ENCODE peak calls at places on chromosomes 7 and 10, in six cellular contexts. One of them, this sample, is unnamed.

GRCh38 chr7:27636326-27637006 is 26.2 kb downstream of the HIBADH start:
- DNase-seq in astrocyte of the spinal cord: peak; percentile 22
- DNase-seq in tibial artery: no peak
- DNase-seq in left lung: no peak
- DNase-seq in Caco-2: no peak
- DNase-seq in keratinocyte: no peak
- DNase-seq in this sample: no peak

GRCh38 chr10:77643795-77644468 is 6.3 kb upstream of the KCNMA1 start:
- DNase-seq in tibial artery: no peak
- DNase-seq in astrocyte of the spinal cord: peak; percentile 68
- DNase-seq in Caco-2: no peak
- DNase-seq in left lung: no peak
- DNase-seq in keratinocyte: peak; percentile 23
- DNase-seq in this sample: no peak

GRCh38 chr7:17774248-17774647 is 166.0 kb downstream of the SNX13 start:
- DNase-seq in tibial artery: no peak
- DNase-seq in left lung: no peak
- DNase-seq in keratinocyte: no peak
- DNase-seq in Caco-2: no peak
- DNase-seq in astrocyte of the spinal cord: peak; percentile 87
- DNase-seq in this sample: no peak

GRCh38 chr7:36266683-36267082 is 113.6 kb downstream of the EEPD1 start:
- DNase-seq in keratinocyte: no peak
- DNase-seq in left lung: no peak
- DNase-seq in astrocyte of the spinal cord: no peak
- DNase-seq in tibial artery: no peak
- DNase-seq in Caco-2: no peak
- DNase-seq in this sample: no peak

GRCh38 chr7:145817687-145818086 is 298.9 kb upstream of the CNTNAP2 start:
- DNase-seq in tibial artery: no peak
- DNase-seq in astrocyte of the spinal cord: no peak
- DNase-seq in keratinocyte: no peak
- DNase-seq in Caco-2: no peak
- DNase-seq in left lung: no peak
- DNase-seq in this sample: no peak

GRCh38 chr7:4682621-4683042 is 537 bp downstream of the FOXK1 start:
- DNase-seq in left lung: peak; percentile 92
- DNase-seq in keratinocyte: no peak
- DNase-seq in Caco-2: peak; percentile 58
- DNase-seq in astrocyte of the spinal cord: peak; percentile 53
- DNase-seq in tibial artery: peak; percentile 47
- DNase-seq in this sample: peak; percentile 47

GRCh38 chr7:1781369-1781768 is 111.3 kb downstream of the ELFN1 start:
- DNase-seq in Caco-2: no peak
- DNase-seq in astrocyte of the spinal cord: no peak
- DNase-seq in keratinocyte: no peak
- DNase-seq in left lung: no peak
- DNase-seq in tibial artery: no peak
- DNase-seq in this sample: no peak

GRCh38 chr10:85080934-85081333 is 752.5 kb downstream of the CCSER2 start:
- DNase-seq in Caco-2: no peak
- DNase-seq in tibial artery: no peak
- DNase-seq in keratinocyte: no peak
- DNase-seq in left lung: no peak
- DNase-seq in astrocyte of the spinal cord: no peak
- DNase-seq in this sample: no peak

GRCh38 chr7:106047146-106047545 is 65.0 kb downstream of the SYPL1 start:
- DNase-seq in keratinocyte: no peak
- DNase-seq in astrocyte of the spinal cord: no peak
- DNase-seq in Caco-2: no peak
- DNase-seq in left lung: no peak
- DNase-seq in tibial artery: no peak
- DNase-seq in this sample: no peak

GRCh38 chr7:79683185-79683890 is 229.9 kb upstream of the MAGI2 start:
- DNase-seq in left lung: no peak
- DNase-seq in Caco-2: no peak
- DNase-seq in astrocyte of the spinal cord: no peak
- DNase-seq in tibial artery: no peak
- DNase-seq in keratinocyte: no peak
- DNase-seq in this sample: no peak

GRCh38 chr7:151351027-151351426 is 9.4 kb downstream of the NUB1 start:
- DNase-seq in tibial artery: no peak
- DNase-seq in Caco-2: peak; percentile 45
- DNase-seq in astrocyte of the spinal cord: no peak
- DNase-seq in left lung: no peak
- DNase-seq in keratinocyte: no peak
- DNase-seq in this sample: no peak

GRCh38 chr10:47152861-47153349 is 147.1 kb upstream of the GDF10 start:
- DNase-seq in astrocyte of the spinal cord: no peak
- DNase-seq in keratinocyte: peak; percentile 83
- DNase-seq in Caco-2: no peak
- DNase-seq in tibial artery: no peak
- DNase-seq in left lung: no peak
- DNase-seq in this sample: no peak

GRCh38 chr7:73839743-73840714 is 2.3 kb downstream of the METTL27 start:
- DNase-seq in astrocyte of the spinal cord: no peak
- DNase-seq in tibial artery: no peak
- DNase-seq in keratinocyte: no peak
- DNase-seq in left lung: no peak
- DNase-seq in Caco-2: no peak
- DNase-seq in this sample: no peak
- TF ChIP-seq CTCF in astrocyte of the spinal cord: no peak
- TF ChIP-seq CTCF in tibial artery: no peak
- TF ChIP-seq CTCF in keratinocyte: no peak
- TF ChIP-seq CTCF in left lung: no peak
- TF ChIP-seq CTCF in Caco-2: peak; percentile 18
- TF ChIP-seq CTCF in this sample: no peak

DNA sequence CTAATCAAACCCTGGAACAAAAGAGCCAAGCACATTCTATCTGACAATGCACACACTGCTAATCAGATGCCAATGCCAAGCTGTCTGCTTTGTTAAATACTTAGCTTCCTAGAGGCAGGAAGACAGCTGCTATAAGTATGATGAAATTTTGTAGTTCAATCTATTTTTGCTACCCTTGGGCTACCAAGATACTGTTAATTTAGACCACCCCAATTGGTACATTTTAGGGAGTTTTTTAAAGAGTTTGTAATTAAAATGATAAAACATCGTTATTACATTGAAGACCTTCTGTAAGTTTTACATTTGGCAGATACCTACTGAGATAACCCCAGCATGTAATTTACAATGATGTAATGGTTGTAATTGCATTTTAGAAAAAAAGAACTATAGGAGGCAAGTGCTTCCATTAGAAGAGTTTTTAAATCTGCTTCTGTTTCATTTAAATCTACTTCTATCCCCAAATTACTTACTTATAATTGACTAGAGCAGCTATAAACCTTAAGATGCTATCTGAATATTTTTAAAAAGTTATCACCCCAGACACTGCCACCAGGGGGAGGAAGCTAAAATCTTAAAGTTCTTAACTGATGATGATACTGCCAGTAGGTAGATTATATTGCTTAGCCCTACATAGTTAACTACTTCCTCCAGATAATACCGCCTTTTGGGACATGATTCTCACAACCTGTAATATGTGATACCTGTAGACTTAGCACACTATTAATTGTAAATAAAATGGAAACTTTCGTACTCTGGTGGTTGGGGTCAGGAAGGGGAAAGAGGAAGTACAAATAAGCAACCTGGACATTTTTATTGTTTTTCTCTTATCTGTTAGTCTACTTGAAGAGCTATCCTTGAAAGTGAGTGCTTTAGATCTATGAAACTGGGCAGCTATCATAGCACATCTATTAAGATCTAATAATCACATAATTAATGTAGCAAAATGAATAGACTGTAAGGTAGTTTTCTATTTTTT is 268.8 kb downstream of the ADK start:
- DNase-seq in Caco-2: no peak
- DNase-seq in left lung: no peak
- DNase-seq in astrocyte of the spinal cord: peak; percentile 29
- DNase-seq in tibial artery: no peak
- DNase-seq in keratinocyte: no peak
- DNase-seq in this sample: no peak
- TF ChIP-seq CTCF in Caco-2: peak; percentile 43
- TF ChIP-seq CTCF in left lung: peak; percentile 24
- TF ChIP-seq CTCF in astrocyte of the spinal cord: peak; percentile 45
- TF ChIP-seq CTCF in tibial artery: peak; percentile 25
- TF ChIP-seq CTCF in keratinocyte: peak; percentile 18
- TF ChIP-seq CTCF in this sample: peak; percentile 69

GRCh38 chr10:81116201-81116600 is 578.5 kb downstream of the SH2D4B start:
- DNase-seq in left lung: no peak
- DNase-seq in tibial artery: no peak
- DNase-seq in Caco-2: no peak
- DNase-seq in keratinocyte: peak; percentile 19
- DNase-seq in astrocyte of the spinal cord: no peak
- DNase-seq in this sample: no peak

DNA sequence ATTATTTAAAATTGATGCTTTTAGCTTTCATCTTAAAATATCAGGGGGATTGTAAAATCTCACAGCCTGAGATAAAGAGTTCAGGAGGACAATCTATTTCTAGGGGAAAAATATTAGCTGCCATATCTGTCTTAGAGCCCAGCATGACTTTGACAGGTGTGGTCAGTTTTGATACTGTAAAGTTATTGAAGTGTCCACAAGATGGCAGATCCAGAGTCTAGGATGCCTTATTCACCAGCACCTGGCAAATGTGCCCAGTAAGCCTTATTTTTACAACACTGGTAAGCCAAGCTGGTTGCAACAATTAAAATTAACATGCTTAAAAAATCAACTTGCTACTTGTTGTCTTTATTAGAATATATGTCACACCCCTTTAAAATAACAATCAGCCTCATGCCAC is 579.3 kb downstream of the SH2D4B start:
- DNase-seq in left lung: no peak
- DNase-seq in astrocyte of the spinal cord: no peak
- DNase-seq in Caco-2: no peak
- DNase-seq in keratinocyte: no peak
- DNase-seq in tibial artery: no peak
- DNase-seq in this sample: no peak
- TF ChIP-seq CTCF in left lung: no peak
- TF ChIP-seq CTCF in astrocyte of the spinal cord: no peak
- TF ChIP-seq CTCF in Caco-2: no peak
- TF ChIP-seq CTCF in keratinocyte: peak; percentile 27
- TF ChIP-seq CTCF in tibial artery: no peak
- TF ChIP-seq CTCF in this sample: no peak

GRCh38 chr7:116672596-116673503 is 854 bp downstream of the MET start:
- DNase-seq in astrocyte of the spinal cord: no peak
- DNase-seq in left lung: no peak
- DNase-seq in Caco-2: no peak
- DNase-seq in tibial artery: peak; percentile 21
- DNase-seq in keratinocyte: no peak
- DNase-seq in this sample: no peak

GRCh38 chr7:116670409-116671036 is 1.5 kb upstream of the MET start:
- DNase-seq in left lung: no peak
- DNase-seq in keratinocyte: no peak
- DNase-seq in Caco-2: no peak
- DNase-seq in astrocyte of the spinal cord: no peak
- DNase-seq in tibial artery: no peak
- DNase-seq in this sample: no peak

GRCh38 chr7:116671111-116671510 is 885 bp upstream of the MET start:
- DNase-seq in astrocyte of the spinal cord: no peak
- DNase-seq in keratinocyte: no peak
- DNase-seq in Caco-2: no peak
- DNase-seq in tibial artery: no peak
- DNase-seq in left lung: no peak
- DNase-seq in this sample: no peak

GRCh38 chr7:116673504-116673865 is 1.5 kb downstream of the MET start:
- DNase-seq in Caco-2: no peak
- DNase-seq in astrocyte of the spinal cord: no peak
- DNase-seq in left lung: no peak
- DNase-seq in keratinocyte: no peak
- DNase-seq in tibial artery: no peak
- DNase-seq in this sample: no peak

GRCh38 chr7:116671681-116672595 is at the start of gene MET:
- DNase-seq in keratinocyte: no peak
- DNase-seq in tibial artery: peak; percentile 70
- DNase-seq in left lung: peak; percentile 91
- DNase-seq in astrocyte of the spinal cord: peak; percentile 83
- DNase-seq in Caco-2: peak; percentile 92
- DNase-seq in this sample: peak; percentile 17
- TF ChIP-seq CTCF in keratinocyte: peak; percentile 77
- TF ChIP-seq CTCF in tibial artery: peak; percentile 50
- TF ChIP-seq CTCF in left lung: peak; percentile 56
- TF ChIP-seq CTCF in astrocyte of the spinal cord: peak; percentile 74
- TF ChIP-seq CTCF in Caco-2: peak; percentile 70
- TF ChIP-seq CTCF in this sample: no peak